ENCODE peak calls at places on chromosomes 1 and 21, in seven cellular contexts. D is MM.1S; R is adrenal gland; J is CD8-positive, alpha-beta memory T cell; Q is sigmoid colon; L is ovary; Z is aorta. U is an unnamed sample.
A peak's percentile ranks its signal among the peaks of the same experiment; 100 is the strongest.

GRCh38 chr1:110487676-110488075 is 31.3 kb downstream of the KCNA10 start:
- DNase-seq in D (no peak), R (no peak), J (no peak), Q (no peak), L (no peak), Z (no peak), U (no peak)

GRCh38 chr1:221911714-221912113 is 169.8 kb upstream of the DUSP10 start:
- DNase-seq in D (peak; percentile 81), R (no peak), J (no peak), Q (no peak), L (no peak), Z (no peak), U (no peak)

GRCh38 chr1:114189398-114189797 is 35.7 kb upstream of the SYT6 start:
- DNase-seq in D (no peak), R (no peak), J (no peak), Q (no peak), L (no peak), Z (no peak), U (no peak)

GRCh38 chr21:36203603-36203889 is 46.9 kb downstream of the DOP1B start:
- DNase-seq in D (peak; percentile 37), R (peak; percentile 55), J (no peak), Q (no peak), L (no peak), Z (no peak), U (peak; percentile 85)

GRCh38 chr1:10793129-10793651 is 3.3 kb downstream of the CASZ1 start:
- DNase-seq in D (no peak), R (no peak), J (no peak), Q (no peak), L (no peak), Z (no peak), U (no peak)

GRCh38 chr1:231313661-231314060 is 24.0 kb downstream of the EXOC8 start:
- DNase-seq in D (no peak), R (no peak), J (no peak), Q (no peak), L (no peak), Z (no peak), U (no peak)

GRCh38 chr1:172999349-172999748 is 51.4 kb downstream of the TNFSF18 start:
- DNase-seq in D (no peak), R (no peak), J (no peak), Q (no peak), L (no peak), Z (no peak), U (no peak)

GRCh38 chr1:25103180-25103790 is 129.0 kb downstream of the SYF2 start:
- DNase-seq in D (no peak), R (no peak), J (no peak), Q (no peak), L (no peak), Z (no peak), U (no peak)

GRCh38 chr1:62144238-62144831 is 50.3 kb upstream of the L1TD1 start:
- DNase-seq in D (peak; percentile 62), R (peak; percentile 32), J (no peak), Q (no peak), L (no peak), Z (no peak), U (peak; percentile 3)

GRCh38 chr1:209395169-209395568 is 188.3 kb upstream of the CAMK1G start:
- DNase-seq in D (no peak), R (no peak), J (no peak), Q (no peak), L (no peak), Z (no peak), U (no peak)

GRCh38 chr1:178682429-178682828 is 42.6 kb upstream of the RALGPS2 start:
- DNase-seq in D (no peak), R (no peak), J (no peak), Q (no peak), L (no peak), Z (no peak), U (no peak)

GRCh38 chr1:34164510-34165381 is at the start of gene CSMD2:
- DNase-seq in D (no peak), R (peak; percentile 73), J (no peak), Q (no peak), L (no peak), Z (peak; percentile 53), U (peak; percentile 51)

GRCh38 chr1:183089025-183089639 is 65.9 kb downstream of the LAMC1 start:
- DNase-seq in D (no peak), R (no peak), J (no peak), Q (no peak), L (no peak), Z (no peak), U (no peak)

GRCh38 chr1:31153423-31153822 is 86.3 kb downstream of the NKAIN1 start:
- DNase-seq in D (no peak), R (no peak), J (no peak), Q (no peak), L (no peak), Z (no peak), U (no peak)

GRCh38 chr1:116368241-116368640 is 4.8 kb upstream of the ATP1A1 start:
- DNase-seq in D (no peak), R (no peak), J (no peak), Q (no peak), L (no peak), Z (no peak), U (peak; percentile 80)

GRCh38 chr1:77202746-77203145 is 16.5 kb downstream of the PIGK start:
- DNase-seq in D (no peak), R (no peak), J (no peak), Q (no peak), L (no peak), Z (no peak), U (no peak)

GRCh38 chr1:23799570-23800395 is 771 bp downstream of the GALE start:
- DNase-seq in D (no peak), R (peak; percentile 88), J (no peak), Q (no peak), L (peak; percentile 59), Z (peak; percentile 69), U (peak; percentile 87)

GRCh38 chr1:197137322-197137721 is 9.1 kb downstream of the ASPM start:
- DNase-seq in D (no peak), R (no peak), J (no peak), Q (no peak), L (no peak), Z (no peak), U (no peak)

GRCh38 chr1:29312469-29313466 is 76.4 kb downstream of the PTPRU start:
- DNase-seq in D (no peak), R (no peak), J (no peak), Q (peak; percentile 37), L (no peak), Z (peak; percentile 44), U (no peak)

GRCh38 chr1:109631513-109632260 is 12.1 kb downstream of the AMPD2 start:
- DNase-seq in D (no peak), R (no peak), J (no peak), Q (no peak), L (no peak), Z (no peak), U (no peak)

GRCh38 chr1:59146651-59147358 is 150.1 kb upstream of the FGGY start:
- DNase-seq in D (peak; percentile 29), R (peak; percentile 54), J (peak; percentile 29), Q (peak; percentile 73), L (peak; percentile 53), Z (peak; percentile 75), U (peak; percentile 89)

GRCh38 chr1:218524526-218524925 is 179.4 kb downstream of the TGFB2 start:
- DNase-seq in D (no peak), R (no peak), J (no peak), Q (no peak), L (no peak), Z (no peak), U (no peak)

GRCh38 chr1:29298175-29298720 is 61.9 kb downstream of the PTPRU start:
- DNase-seq in D (no peak), R (no peak), J (no peak), Q (peak; percentile 40), L (no peak), Z (peak; percentile 1), U (no peak)

GRCh38 chr1:36968730-36969129 is 65.6 kb downstream of the GRIK3 start:
- DNase-seq in D (no peak), R (no peak), J (no peak), Q (no peak), L (no peak), Z (no peak), U (no peak)

GRCh38 chr21:33894736-33895288 is 20.8 kb downstream of the ATP5PO start:
- DNase-seq in D (peak; percentile 82), R (peak; percentile 87), J (peak; percentile 13), Q (peak; percentile 88), L (peak; percentile 77), Z (peak; percentile 90), U (peak; percentile 82)
- H3K4me3 ChIP-seq in D (no peak overlapping the region), R (no peak overlapping the region), J (peak overlapping the region; percentile 27), Q (peak overlapping the region; percentile 38), L (peak overlapping the region; percentile 21), Z (no peak overlapping the region), U (peak overlapping the region; percentile 4)

DNA sequence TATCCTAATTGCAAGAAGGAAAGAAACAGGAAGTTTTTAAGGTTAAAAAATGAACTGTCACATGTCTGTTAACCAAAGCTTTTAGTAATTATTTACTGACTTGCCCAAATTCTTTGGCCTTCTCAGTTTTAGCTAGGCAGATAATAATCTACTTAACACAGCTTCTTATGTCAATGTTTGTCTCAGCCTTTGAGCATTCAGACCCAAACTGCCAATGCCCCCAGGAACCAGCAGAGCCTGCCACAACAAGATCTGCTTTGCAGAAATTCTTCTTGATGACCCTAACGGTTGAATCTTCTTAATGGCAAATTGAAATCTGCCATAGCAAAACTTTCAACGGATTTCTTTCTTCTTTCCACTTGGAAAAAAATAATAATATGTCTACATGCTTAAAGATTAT is 792.4 kb upstream of the ADGRL2 start:
- DNase-seq in D (no peak), R (no peak), J (no peak), Q (no peak), L (no peak), Z (no peak), U (no peak)
- H3K27me3 ChIP-seq in D (no peaks in the 10 kb centered on the region), R (no peaks in the 10 kb centered on the region), J (no peaks in the 10 kb centered on the region), Q (no peaks in the 10 kb centered on the region), L (no peaks in the 10 kb centered on the region), Z (no peaks in the 10 kb centered on the region), U (no peaks in the 10 kb centered on the region)

GRCh38 chr1:19166066-19166465 is 44.0 kb downstream of the UBR4 start:
- DNase-seq in D (no peak), R (no peak), J (no peak), Q (no peak), L (no peak), Z (no peak), U (no peak)
- H3K36me3 ChIP-seq in D (peaks cover 32% of the 10 kb centered on the region), R (no peaks in the 10 kb centered on the region), J (peaks cover 92% of the 10 kb centered on the region), Q (peaks cover 49% of the 10 kb centered on the region), L (peaks cover 6% of the 10 kb centered on the region), Z (peaks cover 28% of the 10 kb centered on the region), U (peaks cover 95% of the 10 kb centered on the region)

DNA sequence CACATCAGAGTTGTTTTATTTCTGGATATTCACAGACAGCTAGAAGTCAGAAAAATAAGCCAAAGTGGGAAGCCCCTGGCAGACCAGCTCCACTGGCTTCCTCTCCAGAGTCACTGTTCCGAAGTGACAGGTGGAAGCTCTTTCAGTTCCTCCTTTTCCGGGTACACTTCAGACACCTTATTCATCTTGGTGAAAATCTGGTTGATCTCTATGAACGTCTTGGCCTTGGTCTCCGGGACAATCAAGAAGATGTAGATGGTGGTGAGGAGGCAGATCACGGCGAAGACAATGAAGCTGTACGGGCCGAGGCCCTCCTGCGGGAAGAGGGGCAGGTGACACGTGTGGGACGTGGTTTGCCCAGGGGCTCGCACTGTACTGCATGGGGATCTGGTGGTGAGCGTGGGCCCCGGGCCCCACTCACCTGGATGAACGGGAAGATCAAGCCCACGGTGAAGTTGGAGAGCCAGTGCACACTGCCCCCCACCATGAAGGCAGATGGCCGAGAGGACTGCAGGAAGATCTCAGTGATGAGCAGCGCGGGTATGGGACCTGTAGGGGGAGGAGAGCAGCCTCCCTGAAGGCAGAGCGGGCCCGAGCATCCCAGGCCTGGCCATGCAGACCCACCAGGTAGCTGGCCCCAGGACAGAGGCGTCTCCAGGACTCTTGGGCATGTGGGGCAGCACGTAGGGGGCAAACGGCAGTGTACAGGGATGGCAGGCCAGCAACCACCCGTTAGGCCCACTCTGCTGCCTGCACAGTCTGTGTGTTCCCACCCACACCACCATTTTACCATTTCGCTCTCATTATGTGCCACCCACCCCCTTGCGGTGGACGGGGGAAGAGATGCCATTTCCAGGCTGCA is 11.5 kb upstream of the SLC2A7 start:
- DNase-seq in D (no peak), R (no peak), J (no peak), Q (no peak), L (no peak), Z (peak; percentile 11), U (no peak)
- H3K4me3 ChIP-seq in D (no peak overlapping the region), R (no peak overlapping the region), J (no peak overlapping the region), Q (no peak overlapping the region), L (no peak overlapping the region), Z (no peak overlapping the region), U (no peak overlapping the region)

U was measured in MG63.